ENCODE peak calls at places on chromosome 13, in five cellular contexts. One of them, this sample, is unnamed.

GRCh38 chr13:44652223-44652622 is 76.1 kb upstream of the TSC22D1 start:
- DNase-seq in SK-N-SH: no peak
- DNase-seq in HCT116: no peak
- DNase-seq in K562: no peak
- DNase-seq in Panc1: no peak
- DNase-seq in this sample: no peak

GRCh38 chr13:104984296-104984818 is 1551.1 kb downstream of the EFNB2 start:
- DNase-seq in SK-N-SH: peak; percentile 8
- DNase-seq in HCT116: no peak
- DNase-seq in Panc1: no peak
- DNase-seq in K562: no peak
- DNase-seq in this sample: peak; percentile 92

GRCh38 chr13:20049558-20050473 is 91.3 kb downstream of the ZMYM2 start:
- DNase-seq in K562: no peak
- DNase-seq in HCT116: no peak
- DNase-seq in Panc1: no peak
- DNase-seq in SK-N-SH: no peak
- DNase-seq in this sample: no peak

GRCh38 chr13:25934127-25934526 is 117.7 kb downstream of the SHISA2 start:
- DNase-seq in SK-N-SH: no peak
- DNase-seq in K562: no peak
- DNase-seq in Panc1: no peak
- DNase-seq in HCT116: no peak
- DNase-seq in this sample: no peak

GRCh38 chr13:90545070-90545840 is 802.2 kb upstream of the MIR17HG start:
- DNase-seq in SK-N-SH: no peak
- DNase-seq in Panc1: no peak
- DNase-seq in HCT116: no peak
- DNase-seq in K562: no peak
- DNase-seq in this sample: no peak

GRCh38 chr13:27919299-27919933 is 384 bp upstream of the PDX1 start:
- DNase-seq in HCT116: peak; percentile 45
- DNase-seq in SK-N-SH: no peak
- DNase-seq in Panc1: no peak
- DNase-seq in K562: peak; percentile 53
- DNase-seq in this sample: no peak

GRCh38 chr13:36981156-36981743 is 17.9 kb downstream of the ALG5 start:
- DNase-seq in SK-N-SH: peak; percentile 50
- DNase-seq in HCT116: no peak
- DNase-seq in K562: peak; percentile 10
- DNase-seq in Panc1: no peak
- DNase-seq in this sample: no peak

GRCh38 chr13:104015646-104016396 is 949.6 kb upstream of the SLC10A2 start:
- DNase-seq in HCT116: no peak
- DNase-seq in K562: no peak
- DNase-seq in Panc1: no peak
- DNase-seq in SK-N-SH: no peak
- DNase-seq in this sample: no peak

GRCh38 chr13:88526186-88526852 is 855.1 kb downstream of the SLITRK5 start:
- DNase-seq in K562: no peak
- DNase-seq in SK-N-SH: no peak
- DNase-seq in Panc1: no peak
- DNase-seq in HCT116: no peak
- DNase-seq in this sample: no peak

GRCh38 chr13:113730831-113731191 is 28.2 kb upstream of the TMEM255B start:
- DNase-seq in SK-N-SH: no peak
- DNase-seq in HCT116: no peak
- DNase-seq in Panc1: no peak
- DNase-seq in K562: no peak
- DNase-seq in this sample: no peak

GRCh38 chr13:42478531-42479156 is 95.3 kb upstream of the TNFSF11 start:
- DNase-seq in HCT116: peak; percentile 10
- DNase-seq in K562: no peak
- DNase-seq in SK-N-SH: peak; percentile 11
- DNase-seq in Panc1: no peak
- DNase-seq in this sample: no peak

GRCh38 chr13:29937836-29938235 is 87.4 kb upstream of the UBL3 start:
- DNase-seq in Panc1: no peak
- DNase-seq in SK-N-SH: no peak
- DNase-seq in K562: no peak
- DNase-seq in HCT116: no peak
- DNase-seq in this sample: no peak

GRCh38 chr13:66994097-66994496 is 236.0 kb downstream of the PCDH9 start:
- DNase-seq in SK-N-SH: peak; percentile 4
- DNase-seq in K562: peak; percentile 24
- DNase-seq in Panc1: no peak
- DNase-seq in HCT116: no peak
- DNase-seq in this sample: no peak

GRCh38 chr13:40026741-40027140 is 371.3 kb downstream of the COG6 start:
- DNase-seq in Panc1: no peak
- DNase-seq in K562: no peak
- DNase-seq in SK-N-SH: no peak
- DNase-seq in HCT116: no peak
- DNase-seq in this sample: peak; percentile 62

GRCh38 chr13:106205871-106206270 is 329.6 kb downstream of the EFNB2 start:
- DNase-seq in SK-N-SH: no peak
- DNase-seq in HCT116: no peak
- DNase-seq in Panc1: no peak
- DNase-seq in K562: no peak
- DNase-seq in this sample: no peak

GRCh38 chr13:109344552-109345157 is 441.7 kb downstream of the IRS2 start:
- DNase-seq in K562: no peak
- DNase-seq in HCT116: no peak
- DNase-seq in Panc1: no peak
- DNase-seq in SK-N-SH: peak; percentile 37
- DNase-seq in this sample: no peak

GRCh38 chr13:48769107-48769704 is 115.5 kb downstream of the CYSLTR2 start:
- DNase-seq in HCT116: peak; percentile 85
- DNase-seq in K562: peak; percentile 64
- DNase-seq in Panc1: peak; percentile 87
- DNase-seq in SK-N-SH: peak; percentile 60
- DNase-seq in this sample: peak; percentile 68

GRCh38 chr13:94309997-94310842 is 169.3 kb downstream of the DCT start:
- DNase-seq in K562: no peak
- DNase-seq in Panc1: no peak
- DNase-seq in SK-N-SH: no peak
- DNase-seq in HCT116: no peak
- DNase-seq in this sample: no peak

GRCh38 chr13:69264362-69265334 is 843.0 kb upstream of the ATXN8OS start:
- DNase-seq in HCT116: no peak
- DNase-seq in SK-N-SH: no peak
- DNase-seq in K562: no peak
- DNase-seq in Panc1: no peak
- DNase-seq in this sample: no peak

GRCh38 chr13:83666126-83666525 is 216.1 kb downstream of the SLITRK1 start:
- DNase-seq in K562: no peak
- DNase-seq in Panc1: no peak
- DNase-seq in SK-N-SH: no peak
- DNase-seq in HCT116: no peak
- DNase-seq in this sample: no peak

GRCh38 chr13:83672611-83673010 is 209.7 kb downstream of the SLITRK1 start:
- DNase-seq in HCT116: no peak
- DNase-seq in Panc1: no peak
- DNase-seq in SK-N-SH: no peak
- DNase-seq in K562: no peak
- DNase-seq in this sample: no peak

DNA sequence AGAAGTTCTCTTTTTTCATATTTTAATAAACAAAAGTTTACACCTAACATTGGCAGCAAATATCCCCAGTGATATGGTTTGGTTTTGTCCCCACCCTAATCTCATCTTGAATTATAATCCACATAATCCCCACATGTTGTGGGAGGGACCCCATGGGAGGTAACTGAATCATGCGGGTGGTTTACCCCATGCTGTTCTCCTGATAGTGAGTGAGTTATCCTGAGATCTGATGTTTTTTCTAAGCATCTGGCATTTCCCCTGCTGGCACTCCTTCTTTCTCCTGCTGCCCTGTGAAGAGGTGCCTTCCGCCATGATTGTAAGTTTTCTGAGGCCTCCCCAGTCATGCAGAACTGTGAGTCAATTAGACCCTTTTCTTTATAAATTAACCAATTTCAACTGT is 214.7 kb downstream of the SLITRK1 start:
- DNase-seq in K562: no peak
- DNase-seq in HCT116: no peak
- DNase-seq in SK-N-SH: no peak
- DNase-seq in Panc1: no peak
- DNase-seq in this sample: no peak
- TF ChIP-seq SIN3A in K562: no peak
- TF ChIP-seq SIN3A in HCT116: no peak
- TF ChIP-seq SIN3A in SK-N-SH: no peak
- TF ChIP-seq SIN3A in Panc1: no peak
- TF ChIP-seq SIN3A in this sample: no peak

GRCh38 chr13:75929074-75929473 is 292.9 kb downstream of the LMO7 start:
- DNase-seq in HCT116: no peak
- DNase-seq in K562: no peak
- DNase-seq in SK-N-SH: no peak
- DNase-seq in Panc1: no peak
- DNase-seq in this sample: no peak
- TF ChIP-seq SIN3A in HCT116: no peak
- TF ChIP-seq SIN3A in K562: no peak
- TF ChIP-seq SIN3A in SK-N-SH: no peak
- TF ChIP-seq SIN3A in Panc1: no peak
- TF ChIP-seq SIN3A in this sample: no peak

DNA sequence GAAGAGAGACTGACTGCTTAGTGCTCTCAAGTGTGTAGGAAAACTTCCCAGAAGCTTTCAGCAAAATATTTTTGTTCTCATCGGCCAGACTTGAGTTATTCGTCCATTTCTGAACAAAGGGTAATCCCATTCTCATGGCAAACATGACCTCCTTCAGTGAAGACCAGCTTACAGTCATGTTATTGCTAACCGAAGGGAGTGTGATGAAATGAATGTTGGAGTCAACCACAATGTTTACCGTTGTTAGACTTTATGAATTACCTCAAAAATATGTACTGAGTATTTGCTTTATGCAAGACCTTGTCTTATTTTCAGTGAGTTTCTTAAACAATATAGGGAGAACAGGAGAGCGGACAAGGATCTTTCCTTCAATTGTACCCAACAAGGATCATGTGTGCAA is 228.6 kb downstream of the LMO7 start:
- DNase-seq in HCT116: no peak
- DNase-seq in K562: no peak
- DNase-seq in SK-N-SH: no peak
- DNase-seq in Panc1: peak; percentile 32
- DNase-seq in this sample: no peak
- TF ChIP-seq SIN3A in HCT116: no peak
- TF ChIP-seq SIN3A in K562: no peak
- TF ChIP-seq SIN3A in SK-N-SH: no peak
- TF ChIP-seq SIN3A in Panc1: no peak
- TF ChIP-seq SIN3A in this sample: no peak

DNA sequence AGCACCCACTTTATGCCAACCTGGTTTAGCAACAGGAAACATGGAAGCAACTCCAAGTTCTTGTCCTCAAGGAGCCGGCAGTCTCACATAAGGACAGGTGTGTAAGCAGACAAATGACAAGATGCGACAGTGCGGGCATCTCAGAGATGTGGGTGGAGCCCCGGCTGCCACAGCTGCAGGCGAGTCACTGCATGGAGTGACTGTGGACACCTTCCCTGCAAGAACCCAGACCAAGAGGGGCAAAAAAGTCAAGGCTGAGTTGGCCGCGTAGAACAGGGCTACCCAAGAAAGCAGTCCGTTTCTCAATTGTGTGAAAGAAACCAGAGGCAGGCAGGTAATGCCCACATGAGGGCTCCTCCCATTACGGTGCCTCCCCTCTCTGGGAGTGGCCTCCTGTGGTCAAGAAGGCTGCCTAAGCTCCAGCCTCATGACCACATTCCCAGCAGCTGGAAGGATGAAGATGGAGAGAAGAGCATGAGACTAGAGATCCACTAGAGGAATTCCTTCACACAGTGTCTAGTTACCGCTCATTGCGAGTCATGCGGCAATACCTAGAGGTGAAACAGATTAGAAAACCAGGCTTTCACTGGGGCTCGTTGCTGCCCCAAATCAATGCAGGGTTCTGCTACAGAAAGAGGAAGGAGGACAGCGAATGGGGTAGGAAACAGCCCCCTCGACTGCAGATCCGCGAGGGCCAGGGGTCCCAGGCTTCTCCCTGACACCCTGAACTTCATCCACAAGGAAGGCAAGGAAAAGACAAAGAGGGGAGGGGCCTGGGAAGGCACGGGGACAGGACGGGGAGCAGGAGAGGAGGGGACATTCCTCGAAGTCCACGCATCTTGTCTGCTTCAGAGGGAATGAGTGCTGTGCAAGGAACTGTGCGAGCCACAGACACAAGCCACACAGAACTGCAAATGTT is 80.2 kb downstream of the SPACA7 start:
- DNase-seq in Panc1: no peak
- DNase-seq in HCT116: no peak
- DNase-seq in K562: no peak
- DNase-seq in SK-N-SH: no peak
- DNase-seq in this sample: no peak
- TF ChIP-seq SIN3A in Panc1: no peak
- TF ChIP-seq SIN3A in HCT116: no peak
- TF ChIP-seq SIN3A in K562: no peak
- TF ChIP-seq SIN3A in SK-N-SH: no peak
- TF ChIP-seq SIN3A in this sample: no peak

DNA sequence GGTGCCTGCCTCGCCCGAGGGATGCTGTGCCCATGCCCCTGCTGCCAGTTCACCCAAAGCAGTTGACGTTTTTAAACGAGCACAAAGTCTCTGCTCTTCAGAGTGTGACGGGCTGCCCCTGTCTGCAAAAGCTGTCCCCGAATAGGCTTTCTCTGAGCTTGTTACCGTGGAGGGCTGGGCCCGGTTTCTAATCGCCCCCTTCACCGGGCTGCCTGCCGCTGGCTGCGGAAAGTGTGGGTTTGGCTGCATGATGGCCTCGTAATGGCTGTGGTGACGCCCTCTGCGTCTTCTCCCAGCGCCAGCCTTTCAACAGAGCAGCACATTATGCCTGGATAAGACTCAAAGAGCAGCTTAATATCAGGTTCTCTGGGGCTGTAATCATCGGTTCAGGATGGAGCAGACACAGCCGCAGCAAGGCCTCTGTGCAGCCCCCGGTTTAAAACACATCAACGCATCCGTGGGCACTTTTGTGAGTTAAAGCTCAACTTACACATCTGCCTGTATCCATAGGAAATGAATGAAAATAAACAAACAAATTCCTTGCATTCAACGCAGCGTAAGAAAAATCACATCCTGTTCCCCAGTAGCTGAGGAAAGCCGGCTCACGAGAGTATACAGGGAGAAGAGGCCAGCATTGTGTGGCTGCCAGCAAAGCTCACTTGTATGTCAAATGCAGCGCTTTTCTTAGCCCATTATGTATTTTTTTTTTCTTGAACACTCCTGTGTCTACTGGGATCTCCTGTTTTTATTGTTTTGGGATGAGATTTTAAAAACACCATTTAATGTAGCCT is 166.4 kb upstream of the SOX1 start:
- DNase-seq in HCT116: no peak
- DNase-seq in SK-N-SH: no peak
- DNase-seq in K562: no peak
- DNase-seq in Panc1: no peak
- DNase-seq in this sample: no peak
- TF ChIP-seq SIN3A in HCT116: no peak
- TF ChIP-seq SIN3A in SK-N-SH: no peak
- TF ChIP-seq SIN3A in K562: no peak
- TF ChIP-seq SIN3A in Panc1: no peak
- TF ChIP-seq SIN3A in this sample: no peak